ENCODE peak calls at places on chromosomes 5 and 9, in eight cellular contexts. Y, J, I, E, S, U, G and R are unnamed samples. For H3K9me3, the result is how much of the 10 kb centered on the place peaks cover.

GRCh38 chr5:146291421-146292074 is 47.1 kb upstream of the POU4F3 start:
- DNase-seq in J (peak), Y (no peak), E (peak), I (no peak), S (no peak), U (no peak), G (no peak), R (no peak)

GRCh38 chr9:136095495-136096058 is 488 bp upstream of the NACC2 start:
- DNase-seq in E (no peak), G (peak), I (no peak), J (no peak), S (no peak), U (no peak), Y (no peak), R (no peak)

GRCh38 chr9:112361602-112362001 is 18.3 kb upstream of the HSDL2 start:
- DNase-seq in G (no peak), I (no peak), E (no peak), Y (no peak), S (no peak), U (no peak), J (no peak), R (no peak)

GRCh38 chr5:148208226-148208625 is 5.4 kb downstream of the SPINK6 start:
- DNase-seq in E (no peak), S (no peak), U (no peak), Y (no peak), I (no peak), J (no peak), G (no peak), R (no peak)

GRCh38 chr9:135137398-135137832 is 49.9 kb downstream of the OLFM1 start:
- DNase-seq in Y (peak), S (no peak), G (no peak), E (no peak), U (no peak), I (no peak), J (no peak), R (no peak)

GRCh38 chr9:113609562-113610318 is 146.2 kb downstream of the RGS3 start:
- DNase-seq in S (peak), U (no peak), I (no peak), E (peak), J (no peak), Y (peak), G (peak), R (peak)

GRCh38 chr9:124292696-124293593 is 35.2 kb downstream of the NEK6 start:
- DNase-seq in I (no peak), S (no peak), G (no peak), J (no peak), U (no peak), Y (no peak), E (no peak), R (no peak)

GRCh38 chr9:38390851-38391250 is 1.7 kb upstream of the ALDH1B1 start:
- DNase-seq in U (no peak), S (no peak), G (no peak), I (no peak), Y (no peak), J (no peak), E (no peak), R (no peak)

GRCh38 chr9:130117816-130118632 is 54.2 kb upstream of the NCS1 start:
- DNase-seq in J (peak), S (no peak), I (no peak), G (no peak), Y (peak), E (no peak), U (no peak), R (peak)

GRCh38 chr9:110036286-110036685 is 171.7 kb downstream of the C9orf152 start:
- DNase-seq in Y (no peak), S (no peak), E (peak), G (no peak), U (no peak), I (no peak), J (no peak), R (no peak)

GRCh38 chr5:40410231-40410861 is 269.4 kb upstream of the PTGER4 start:
- DNase-seq in Y (no peak), G (no peak), I (peak), J (peak), U (peak), E (peak), S (no peak), R (peak)

GRCh38 chr5:95075079-95075478 is 209.8 kb downstream of the MCTP1 start:
- DNase-seq in E (no peak), U (no peak), I (no peak), J (no peak), G (no peak), Y (no peak), S (no peak), R (no peak)

GRCh38 chr5:73638344-73639095 is 12.5 kb downstream of the ARHGEF28 start:
- DNase-seq in J (peak), Y (no peak), S (no peak), E (no peak), U (no peak), I (no peak), G (no peak), R (no peak)

GRCh38 chr5:58369513-58370156 is 90.3 kb downstream of the PLK2 start:
- DNase-seq in Y (no peak), U (no peak), J (no peak), G (no peak), I (no peak), S (no peak), E (peak), R (no peak)

GRCh38 chr5:128854931-128855330 is 110.4 kb upstream of the SLC27A6 start:
- DNase-seq in Y (no peak), U (no peak), I (no peak), E (no peak), G (no peak), J (no peak), S (no peak), R (no peak)

GRCh38 chr5:65506961-65507360 is 25.2 kb upstream of the ADAMTS6 start:
- DNase-seq in J (peak), S (no peak), I (no peak), U (no peak), Y (no peak), E (no peak), G (no peak), R (no peak)

GRCh38 chr5:181054138-181054537 is 14.1 kb downstream of the BTNL9 start:
- DNase-seq in G (no peak), U (no peak), J (no peak), I (no peak), E (no peak), S (no peak), Y (no peak), R (no peak)

GRCh38 chr9:110714314-110714713 is 45.7 kb downstream of the MUSK start:
- DNase-seq in Y (no peak), I (no peak), S (no peak), J (no peak), G (no peak), E (no peak), U (no peak), R (no peak)

GRCh38 chr5:35470866-35471265 is 146.8 kb upstream of the SPEF2 start:
- DNase-seq in G (no peak), J (peak), U (no peak), Y (peak), S (no peak), E (no peak), I (no peak), R (no peak)

GRCh38 chr9:87667164-87667738 is 58.7 kb upstream of the CTSL start:
- DNase-seq in I (no peak), Y (no peak), J (no peak), S (no peak), E (no peak), U (no peak), G (no peak), R (no peak)

GRCh38 chr5:169519358-169519757 is 64.2 kb upstream of the SPDL1 start:
- DNase-seq in I (no peak), Y (no peak), J (no peak), U (no peak), E (no peak), G (no peak), S (no peak), R (no peak)

GRCh38 chr5:68428232-68428811 is 212.8 kb downstream of the PIK3R1 start:
- DNase-seq in Y (no peak), I (no peak), G (no peak), U (no peak), J (no peak), E (no peak), S (no peak), R (no peak)

GRCh38 chr5:59629561-59629960 is 264.0 kb downstream of the PDE4D start:
- DNase-seq in Y (no peak), E (no peak), U (no peak), G (no peak), I (no peak), J (no peak), S (no peak), R (no peak)

GRCh38 chr5:1883120-1883924 is 597 bp upstream of the IRX4 start:
- DNase-seq in E (no peak), U (no peak), I (no peak), J (no peak), G (no peak), S (peak), Y (no peak), R (no peak)

GRCh38 chr5:16693879-16694278 is 77.1 kb upstream of the RETREG1 start:
- DNase-seq in S (no peak), U (no peak), E (no peak), Y (no peak), G (no peak), J (no peak), I (no peak), R (no peak)

GRCh38 chr5:62617943-62618342 is 39.3 kb downstream of the LRRC70 start:
- DNase-seq in G (no peak), J (no peak), I (no peak), Y (no peak), S (no peak), U (no peak), E (no peak), R (no peak)

DNA sequence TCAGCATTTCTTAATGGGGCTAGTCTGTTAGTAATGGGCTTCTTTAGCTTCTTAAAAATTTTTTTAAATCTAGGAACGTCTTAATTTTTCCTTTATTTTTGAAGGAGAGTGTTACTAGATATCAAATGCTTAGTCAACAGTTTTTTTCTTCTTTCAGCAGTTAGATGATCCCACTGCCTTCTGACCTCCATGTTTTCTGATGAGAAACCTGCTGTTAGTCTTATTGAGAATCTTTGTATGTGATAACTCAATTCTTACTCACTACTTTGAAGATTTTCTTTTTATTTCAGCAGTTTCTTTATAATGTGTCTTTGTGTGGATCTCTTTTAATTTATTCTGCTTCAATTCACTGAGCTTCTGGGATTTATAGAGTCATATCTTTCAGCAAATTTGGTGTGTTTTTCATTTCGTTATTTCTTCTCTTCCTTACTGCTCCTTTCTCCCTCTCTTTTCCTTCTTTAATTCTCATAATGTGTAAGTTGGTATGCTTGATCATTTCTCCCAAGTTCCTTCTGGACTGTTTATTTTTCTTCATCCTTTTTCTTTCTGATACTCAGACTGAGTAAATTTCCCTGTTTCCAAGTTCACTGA is 205.8 kb downstream of the RANBP17 start:
- DNase-seq in E (no peak), J (no peak), Y (no peak), U (no peak), I (no peak), S (no peak), G (no peak), R (no peak)
- H3K9me3 ChIP-seq in E (half or more), J (under half), Y (under half), U (under half), I (under half), S (under half), G (under half), R (under half)

GRCh38 chr9:120726484-120726883 is 12.2 kb upstream of the MEGF9 start:
- DNase-seq in Y (no peak), G (no peak), U (no peak), I (no peak), S (no peak), E (no peak), J (no peak), R (no peak)
- H3K9me3 ChIP-seq in Y (under half), G (under half), U (under half), I (under half), S (under half), E (under half), J (under half), R (under half)

DNA sequence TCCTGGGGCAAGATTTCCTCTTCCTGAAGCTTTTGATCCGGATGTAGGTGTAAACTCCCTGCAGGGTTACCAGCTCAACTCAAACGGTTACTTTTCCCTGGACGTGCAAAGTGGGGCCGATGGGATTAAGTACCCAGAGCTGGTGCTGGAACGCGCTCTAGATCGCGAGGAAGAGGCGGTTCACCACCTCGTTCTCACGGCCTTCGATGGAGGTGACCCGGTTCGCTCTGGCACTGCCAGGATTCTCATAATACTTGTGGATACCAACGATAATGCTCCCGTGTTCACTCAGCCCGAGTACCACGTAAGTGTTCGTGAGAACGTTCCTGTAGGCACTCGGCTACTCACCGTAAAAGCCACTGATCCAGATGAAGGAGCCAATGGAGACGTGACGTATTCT is 820 bp downstream of the PCDHGA4 start:
- DNase-seq in Y (no peak), I (no peak), J (no peak), U (no peak), S (no peak), G (no peak), E (no peak), R (no peak)
- H3K9me3 ChIP-seq in Y (under half), I (under half), J (under half), U (under half), S (under half), G (under half), E (half or more), R (half or more)

DNA sequence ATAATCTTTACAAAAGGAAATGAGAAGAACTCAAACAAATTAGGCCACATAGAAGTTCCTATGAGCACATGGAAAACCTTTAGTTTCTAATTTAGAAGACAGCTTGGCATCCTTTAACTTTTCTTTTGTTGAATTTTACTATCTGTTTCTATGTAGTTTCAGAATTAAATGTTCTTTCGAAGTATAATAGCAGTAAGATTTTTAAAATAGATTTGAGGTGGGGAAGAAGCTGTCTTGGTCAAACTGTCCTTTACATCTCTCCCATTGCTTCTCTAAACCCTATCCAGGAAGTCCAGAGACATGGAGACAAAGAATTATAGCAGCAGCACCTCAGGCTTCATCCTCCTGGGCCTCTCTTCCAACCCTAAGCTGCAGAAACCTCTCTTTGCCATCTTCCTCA is at the start of gene OR1L4:
- DNase-seq in J (no peak), Y (no peak), I (no peak), E (no peak), S (no peak), U (no peak), G (no peak), R (no peak)
- H3K9me3 ChIP-seq in J (under half), Y (under half), I (under half), E (half or more), S (under half), U (under half), G (under half), R (under half)

GRCh38 chr9:137947012-137947411 is 69.4 kb downstream of the CACNA1B start:
- DNase-seq in J (no peak), G (no peak), Y (peak), U (no peak), E (no peak), I (no peak), S (no peak), R (no peak)

GRCh38 chr9:137949260-137949659 is 71.7 kb downstream of the CACNA1B start:
- DNase-seq in S (no peak), G (no peak), E (no peak), J (no peak), Y (peak), I (no peak), U (no peak), R (no peak)

GRCh38 chr9:137945581-137945980 is 68.0 kb downstream of the CACNA1B start:
- DNase-seq in J (no peak), E (no peak), G (no peak), I (no peak), U (no peak), S (no peak), Y (no peak), R (no peak)

GRCh38 chr9:137948642-137949041 is 71.1 kb downstream of the CACNA1B start:
- DNase-seq in J (no peak), E (no peak), U (no peak), I (no peak), Y (peak), S (no peak), G (no peak), R (no peak)

DNA sequence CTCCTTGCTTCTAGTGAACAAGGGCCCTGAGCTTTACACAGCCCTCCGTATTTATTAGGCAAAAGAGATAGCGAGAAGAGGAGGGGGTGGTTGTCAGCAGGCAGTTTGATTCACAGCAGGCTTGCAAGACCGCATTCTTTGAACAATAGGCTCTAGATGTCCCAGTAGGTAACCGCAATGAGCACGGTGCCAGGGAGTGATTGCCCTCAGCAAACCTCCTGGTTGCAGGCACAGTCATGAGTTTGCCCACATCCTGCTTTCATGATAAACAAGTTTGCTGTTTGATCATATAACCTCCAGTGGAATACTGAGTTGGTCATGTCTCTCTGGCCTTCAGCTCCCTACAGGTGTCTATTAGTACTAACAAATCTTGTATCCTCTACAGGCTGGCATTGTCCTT is 66.1 kb downstream of the CACNA1B start:
- DNase-seq in U (no peak), Y (peak), J (no peak), I (no peak), E (no peak), S (no peak), G (no peak), R (no peak)
- H3K9me3 ChIP-seq in U (under half), Y (under half), J (under half), I (under half), E (half or more), S (under half), G (under half), R (under half)

GRCh38 chr5:165079389-165079788 is 1574.0 kb downstream of the MAT2B start:
- DNase-seq in S (no peak), Y (no peak), G (no peak), U (no peak), E (no peak), J (no peak), I (no peak), R (no peak)
- H3K9me3 ChIP-seq in S (under half), Y (under half), G (under half), U (under half), E (under half), J (under half), I (under half), R (under half)